ENCODE peak calls at places on chromosomes 3 and 15, in nine cellular contexts. S is A549, Y is fibroblast of lung, C is GM20000, G is hepatocyte, R is adrenal gland, P is Calu3, L is heart right ventricle, T is nephron progenitor cell. A is an unnamed sample.

GRCh38 chr15:68258684-68259083 is 18.9 kb upstream of the FEM1B start:
- DNase-seq in S (no peak), Y (no peak), C (no peak), G (no peak), R (no peak), P (no peak), L (no peak), T (no peak), A (no peak)

GRCh38 chr15:28060005-28060404 is 39.1 kb downstream of the OCA2 start:
- DNase-seq in S (no peak), Y (no peak), C (no peak), G (no peak), R (no peak), P (no peak), L (no peak), T (no peak), A (no peak)

GRCh38 chr15:41870689-41871081 is 23.2 kb downstream of the SPTBN5 start:
- DNase-seq in S (no peak), Y (peak; percentile 80), C (no peak), G (no peak), R (peak; percentile 95), P (no peak), L (no peak), T (no peak), A (no peak)

GRCh38 chr15:44033894-44034293 is 161.2 kb downstream of the FRMD5 start:
- DNase-seq in S (peak; percentile 15), Y (peak; percentile 43), C (no peak), G (no peak), R (peak; percentile 82), P (peak; percentile 50), L (no peak), T (no peak), A (no peak)

GRCh38 chr3:168398371-168399030 is 302.8 kb upstream of the GOLIM4 start:
- DNase-seq in S (no peak), Y (peak; percentile 82), C (no peak), G (no peak), R (no peak), P (no peak), L (no peak), T (no peak), A (no peak)

GRCh38 chr3:198080521-198081384 is 120.7 kb downstream of the LMLN start:
- DNase-seq in S (peak; percentile 57), Y (peak; percentile 65), C (peak; percentile 77), G (peak; percentile 91), R (peak; percentile 56), P (peak; percentile 87), L (peak; percentile 70), T (peak; percentile 91), A (peak; percentile 68)

GRCh38 chr3:64267774-64268604 is 42.7 kb upstream of the PRICKLE2 start:
- DNase-seq in S (no peak), Y (peak; percentile 78), C (no peak), G (peak; percentile 73), R (peak; percentile 58), P (peak; percentile 6), L (peak; percentile 57), T (peak; percentile 63), A (no peak)

GRCh38 chr15:53445531-53445930 is 313.9 kb downstream of the WDR72 start:
- DNase-seq in S (no peak), Y (no peak), C (no peak), G (no peak), R (no peak), P (no peak), L (no peak), T (no peak), A (no peak)

GRCh38 chr15:35358824-35359223 is 187.1 kb downstream of the DPH6 start:
- DNase-seq in S (no peak), Y (no peak), C (no peak), G (no peak), R (no peak), P (peak; percentile 6), L (no peak), T (no peak), A (no peak)

GRCh38 chr3:149042766-149043386 is 43.5 kb downstream of the HLTF start:
- DNase-seq in S (no peak), Y (peak; percentile 66), C (peak; percentile 41), G (no peak), R (no peak), P (no peak), L (no peak), T (no peak), A (no peak)

GRCh38 chr3:177673105-177673804 is 476.0 kb upstream of the TBL1XR1 start:
- DNase-seq in S (peak; percentile 16), Y (peak; percentile 96), C (no peak), G (peak; percentile 57), R (peak; percentile 49), P (no peak), L (no peak), T (no peak), A (no peak)

GRCh38 chr15:92394327-92395175 is 870 bp downstream of the ST8SIA2 start:
- DNase-seq in S (no peak), Y (no peak), C (no peak), G (peak; percentile 36), R (no peak), P (no peak), L (no peak), T (peak; percentile 75), A (no peak)

GRCh38 chr15:76730262-76730661 is 174.9 kb downstream of the SCAPER start:
- DNase-seq in S (no peak), Y (no peak), C (no peak), G (no peak), R (no peak), P (no peak), L (no peak), T (no peak), A (no peak)

GRCh38 chr15:70088427-70088826 is 9.3 kb downstream of the TLE3 start:
- DNase-seq in S (no peak), Y (no peak), C (no peak), G (no peak), R (no peak), P (no peak), L (no peak), T (no peak), A (no peak)

GRCh38 chr3:160753953-160754352 is 2.1 kb upstream of the PPM1L start:
- DNase-seq in S (no peak), Y (no peak), C (no peak), G (no peak), R (no peak), P (no peak), L (no peak), T (no peak), A (no peak)

GRCh38 chr3:160754371-160754854 is 1.6 kb upstream of the PPM1L start:
- DNase-seq in S (no peak), Y (peak; percentile 55), C (peak; percentile 14), G (peak; percentile 63), R (peak; percentile 39), P (peak; percentile 48), L (peak; percentile 30), T (peak; percentile 55), A (peak; percentile 26)

GRCh38 chr3:160755776-160756304 is at the start of gene PPM1L:
- DNase-seq in S (no peak), Y (peak; percentile 31), C (peak; percentile 61), G (peak; percentile 76), R (peak; percentile 63), P (peak; percentile 71), L (peak; percentile 74), T (peak; percentile 74), A (no peak)

GRCh38 chr3:160756907-160757623 is 1.0 kb downstream of the PPM1L start:
- DNase-seq in S (no peak), Y (no peak), C (no peak), G (peak; percentile 13), R (peak; percentile 15), P (peak; percentile 45), L (peak; percentile 41), T (peak; percentile 34), A (peak; percentile 17)

GRCh38 chr3:160754855-160755747 is 930 bp upstream of the PPM1L start:
- DNase-seq in S (peak; percentile 88), Y (peak; percentile 93), C (peak; percentile 92), G (peak; percentile 96), R (peak; percentile 95), P (peak; percentile 97), L (peak; percentile 95), T (peak; percentile 89), A (peak; percentile 81)
- TF ChIP-seq CTCF in S (no peak), Y (no peak), C (no peak), G (no peak), R (peak; percentile 11), P (no peak), L (no peak), T (no peak), A (no peak)

GRCh38 chr15:101088788-101089578 is 162.9 kb downstream of the CHSY1 start:
- DNase-seq in S (peak; percentile 66), Y (peak; percentile 41), C (peak; percentile 92), G (peak; percentile 74), R (peak; percentile 58), P (peak; percentile 94), L (peak; percentile 84), T (peak; percentile 86), A (peak; percentile 82)
- TF ChIP-seq CTCF in S (peak; percentile 98), Y (peak; percentile 67), C (peak; percentile 99), G (peak; percentile 90), R (peak; percentile 88), P (peak; percentile 99), L (peak; percentile 99), T (peak; percentile 99), A (peak; percentile 99)

GRCh38 chr3:22373827-22374226 is 622.8 kb upstream of the ZNF385D start:
- DNase-seq in S (no peak), Y (no peak), C (no peak), G (no peak), R (no peak), P (no peak), L (no peak), T (no peak), A (no peak)

GRCh38 chr3:22378869-22379268 is 627.9 kb upstream of the ZNF385D start:
- DNase-seq in S (no peak), Y (no peak), C (no peak), G (no peak), R (no peak), P (no peak), L (no peak), T (no peak), A (no peak)

GRCh38 chr3:22372292-22372949 is 621.4 kb upstream of the ZNF385D start:
- DNase-seq in S (no peak), Y (no peak), C (no peak), G (peak; percentile 45), R (no peak), P (no peak), L (peak; percentile 12), T (peak; percentile 76), A (no peak)

GRCh38 chr3:22373182-22373581 is 622.2 kb upstream of the ZNF385D start:
- DNase-seq in S (no peak), Y (no peak), C (no peak), G (no peak), R (no peak), P (no peak), L (no peak), T (no peak), A (no peak)

GRCh38 chr3:22377421-22377820 is 626.4 kb upstream of the ZNF385D start:
- DNase-seq in S (no peak), Y (peak; percentile 38), C (no peak), G (no peak), R (no peak), P (no peak), L (no peak), T (no peak), A (no peak)
- TF ChIP-seq CTCF in S (no peak), Y (no peak), C (no peak), G (no peak), R (no peak), P (no peak), L (no peak), T (no peak), A (no peak)

DNA sequence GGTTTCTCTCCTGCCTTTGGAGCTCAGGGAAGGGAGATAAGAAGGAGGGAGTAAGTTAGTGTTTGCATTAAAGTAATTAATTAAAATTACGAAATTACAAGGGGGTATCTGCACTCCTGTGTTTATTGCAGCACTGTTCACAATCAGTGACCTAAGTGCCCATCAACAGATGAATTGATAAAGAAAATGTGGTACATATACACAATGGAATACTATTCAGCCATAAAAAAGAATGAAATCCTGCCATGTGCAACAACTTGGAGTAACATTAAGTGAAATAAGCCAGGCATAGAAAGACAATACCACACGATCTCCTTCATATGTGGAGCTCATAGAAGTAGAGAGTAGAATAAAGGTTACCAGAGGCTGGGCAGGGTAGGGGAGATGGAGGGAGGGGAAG is 202.0 kb downstream of the SHQ1 start:
- DNase-seq in S (no peak), Y (no peak), C (no peak), G (no peak), R (no peak), P (no peak), L (no peak), T (no peak), A (no peak)
- TF ChIP-seq CTCF in S (no peak), Y (no peak), C (no peak), G (no peak), R (no peak), P (no peak), L (no peak), T (no peak), A (no peak)

A was measured in natural killer cell.